ENCODE peak calls at places on chromosomes 7 and 10, in five cellular contexts. K, D, V, T and N are unnamed samples.

GRCh38 chr10:21516270-21517131 is 9.0 kb downstream of the SKIDA1 start:
- DNase-seq in D (peak), T (no peak), V (no peak), K (peak), N (peak)

GRCh38 chr10:121886997-121887622 is 40.7 kb downstream of the ATE1 start:
- DNase-seq in K (no peak), D (peak), T (no peak), V (no peak), N (peak)

GRCh38 chr7:140384894-140385650 is 13.3 kb downstream of the SLC37A3 start:
- DNase-seq in D (no peak), T (no peak), V (no peak), K (no peak), N (no peak)

GRCh38 chr7:33062023-33062781 is at the start of gene NT5C3A:
- DNase-seq in D (peak), K (no peak), T (no peak), V (no peak), N (peak)

GRCh38 chr7:155205368-155206285 is 92.1 kb upstream of the INSIG1 start:
- DNase-seq in D (peak), V (no peak), K (peak), T (peak), N (peak)

GRCh38 chr10:3612183-3613001 is 172.6 kb downstream of the KLF6 start:
- DNase-seq in D (no peak), V (no peak), K (no peak), T (no peak), N (no peak)

GRCh38 chr7:106848851-106849442 is 16.1 kb upstream of the PIK3CG start:
- DNase-seq in K (no peak), T (no peak), D (no peak), V (peak), N (no peak)

GRCh38 chr10:112115781-112116385 is 67.7 kb downstream of the GPAM start:
- DNase-seq in V (no peak), T (no peak), D (peak), K (no peak), N (peak)

GRCh38 chr10:99768430-99769011 is 13.9 kb upstream of the ABCC2 start:
- DNase-seq in V (no peak), T (no peak), D (no peak), K (no peak), N (no peak)

GRCh38 chr10:87505366-87506113 is 847 bp downstream of the MINPP1 start:
- DNase-seq in K (peak), D (peak), V (no peak), T (peak), N (peak)

GRCh38 chr10:72720814-72721665 is 29.1 kb downstream of the MCU start:
- DNase-seq in K (no peak), V (no peak), T (no peak), D (no peak), N (no peak)

GRCh38 chr7:139479620-139480019 is 3.9 kb downstream of the KLRG2 start:
- DNase-seq in V (no peak), K (no peak), D (no peak), T (no peak), N (no peak)

GRCh38 chr10:82811621-82812020 is 936.6 kb downstream of the NRG3 start:
- DNase-seq in V (no peak), K (no peak), D (no peak), T (no peak), N (peak)

GRCh38 chr10:88897019-88897853 is 17.2 kb downstream of the STAMBPL1 start:
- DNase-seq in D (peak), V (no peak), T (no peak), K (no peak), N (no peak)

GRCh38 chr7:66326501-66327180 is 121.5 kb downstream of the TPST1 start:
- DNase-seq in V (no peak), D (no peak), K (no peak), T (no peak), N (no peak)

GRCh38 chr7:68155676-68156075 is 1159.0 kb downstream of the TYW1 start:
- DNase-seq in T (no peak), V (no peak), K (no peak), D (no peak), N (no peak)

GRCh38 chr10:34643620-34644019 is 171.5 kb downstream of the PARD3 start:
- DNase-seq in T (no peak), D (no peak), K (no peak), V (no peak), N (no peak)

GRCh38 chr10:100878291-100878910 is 34.4 kb upstream of the SLF2 start:
- DNase-seq in K (no peak), T (no peak), V (no peak), D (peak), N (peak)

GRCh38 chr7:46678421-46678820 is 757.3 kb upstream of the IGFBP3 start:
- DNase-seq in V (no peak), T (no peak), K (no peak), D (no peak), N (no peak)

GRCh38 chr7:95758187-95758586 is 14.2 kb upstream of the DYNC1I1 start:
- DNase-seq in D (no peak), V (no peak), K (no peak), T (no peak), N (no peak)

GRCh38 chr7:130667593-130668257 is 823 bp downstream of the COPG2 start:
- DNase-seq in V (peak), K (no peak), D (peak), T (no peak), N (no peak)